ENCODE peak calls at places on chromosomes 3 and 15, in five cellular contexts. B, S, X, D and P are unnamed samples.

GRCh38 chr3:66302288-66302687 is 81.5 kb downstream of the SLC25A26 start:
- DNase-seq in S (no peak), B (no peak), X (no peak), D (no peak), P (no peak)

GRCh38 chr3:183369117-183369516 is 59.3 kb downstream of the MCF2L2 start:
- DNase-seq in S (no peak), D (no peak), B (no peak), X (no peak), P (no peak)

GRCh38 chr15:89150762-89151305 is 62.6 kb downstream of the ABHD2 start:
- DNase-seq in X (no peak), S (no peak), D (no peak), B (no peak), P (no peak)

GRCh38 chr15:71713191-71713798 is 97.1 kb upstream of the NR2E3 start:
- DNase-seq in D (no peak), B (no peak), X (no peak), S (peak; percentile 33), P (no peak)

GRCh38 chr3:197256836-197257444 is 41.5 kb downstream of the DLG1 start:
- DNase-seq in B (no peak), D (no peak), X (peak; percentile 49), S (peak; percentile 52), P (peak; percentile 15)

GRCh38 chr3:41490360-41490759 is 291.1 kb downstream of the CTNNB1 start:
- DNase-seq in X (no peak), B (no peak), S (no peak), D (no peak), P (no peak)

GRCh38 chr3:7397097-7397496 is 536.2 kb downstream of the GRM7 start:
- DNase-seq in S (no peak), D (no peak), B (no peak), X (peak; percentile 66), P (no peak)

GRCh38 chr3:107045791-107046190 is 331.4 kb upstream of the CCDC54 start:
- DNase-seq in B (no peak), X (no peak), S (no peak), D (no peak), P (no peak)

GRCh38 chr3:156787926-156788663 is 38.1 kb upstream of the LEKR1 start:
- DNase-seq in X (peak; percentile 97), B (no peak), S (no peak), D (no peak), P (peak; percentile 90)

GRCh38 chr3:159077860-159078259 is 276.0 kb downstream of the MFSD1 start:
- DNase-seq in D (no peak), B (no peak), X (peak; percentile 93), S (no peak), P (peak; percentile 78)

GRCh38 chr3:120680193-120680894 is 1.7 kb downstream of the HGD start:
- DNase-seq in X (no peak), D (no peak), S (no peak), B (no peak), P (no peak)
- H3K4me3 ChIP-seq in X (no peak overlapping the region), D (no peak overlapping the region), S (no peak overlapping the region), B (no peak overlapping the region), P (no peak overlapping the region)

GRCh38 chr15:67816668-67817067 is 8.6 kb upstream of the SKOR1 start:
- DNase-seq in B (no peak), D (no peak), X (no peak), S (no peak), P (no peak)

GRCh38 chr15:67820147-67820991 is 4.9 kb upstream of the SKOR1 start:
- DNase-seq in S (no peak), D (no peak), X (no peak), B (no peak), P (no peak)

GRCh38 chr15:67820992-67821783 is 4.1 kb upstream of the SKOR1 start:
- DNase-seq in B (no peak), X (peak; percentile 54), S (peak; percentile 89), D (no peak), P (no peak)

GRCh38 chr15:67819636-67820035 is 5.7 kb upstream of the SKOR1 start:
- DNase-seq in B (no peak), S (no peak), D (no peak), X (no peak), P (no peak)

DNA sequence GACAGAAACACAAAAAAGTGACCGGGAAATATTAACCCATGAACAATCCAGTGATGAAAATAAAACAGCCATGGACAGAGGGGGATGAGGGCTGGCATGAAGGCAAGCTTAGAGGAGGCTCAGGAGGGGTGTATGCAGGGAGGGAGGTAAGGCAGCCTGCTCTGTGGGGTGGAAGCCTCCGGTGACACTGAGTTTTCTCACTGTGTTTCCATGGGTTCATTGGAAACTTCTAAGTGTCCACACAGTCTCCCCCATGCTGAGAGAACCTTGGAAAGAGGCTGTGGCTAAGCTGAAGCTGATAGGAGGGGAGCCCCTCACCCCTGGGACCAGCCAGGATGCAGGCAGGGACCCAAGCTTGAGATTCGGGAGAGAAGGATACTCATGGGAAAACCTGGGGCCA is 6.8 kb upstream of the SKOR1 start:
- DNase-seq in X (no peak), B (no peak), D (peak; percentile 27), S (no peak), P (no peak)
- H3K27me3 ChIP-seq in X (peaks cover 52% of the 10 kb centered on the region), B (peaks cover 59% of the 10 kb centered on the region), D (peaks cover 56% of the 10 kb centered on the region), S (peaks cover 72% of the 10 kb centered on the region), P (peaks cover 49% of the 10 kb centered on the region)

GRCh38 chr3:49133226-49133951 is 539 bp upstream of the LAMB2 start:
- DNase-seq in S (peak; percentile 93), D (peak; percentile 84), X (peak; percentile 93), B (no peak), P (peak; percentile 54)
- TF ChIP-seq CTCF in S (no peak), D (no peak), X (no peak), B (no peak), P (no peak)

GRCh38 chr3:129226374-129226773 is 23.0 kb upstream of the COPG1 start:
- DNase-seq in D (peak; percentile 83), X (peak; percentile 97), B (no peak), S (no peak), P (peak; percentile 65)
- H3K4me3 ChIP-seq in D (no peak overlapping the region), X (no peak overlapping the region), B (no peak overlapping the region), S (no peak overlapping the region), P (no peak overlapping the region)